ENCODE peak calls at places on chromosomes 6 and 20, in eight cellular contexts. One of them, this sample, is unnamed.
A peak's percentile ranks its signal among the peaks of the same experiment; 100 is the strongest.

GRCh38 chr6:11607381-11607780 is 69.8 kb downstream of the TMEM170B start:
- DNase-seq in adrenal gland: no peak
- DNase-seq in sigmoid colon: no peak
- DNase-seq in testis: no peak
- DNase-seq in endothelial cell of umbilical vein: peak; percentile 87
- DNase-seq in heart left ventricle: no peak
- DNase-seq in right lobe of liver: no peak
- DNase-seq in HCT116: no peak
- DNase-seq in this sample: no peak

GRCh38 chr6:70221715-70222236 is 81.1 kb downstream of the COL9A1 start:
- DNase-seq in adrenal gland: no peak
- DNase-seq in sigmoid colon: no peak
- DNase-seq in testis: no peak
- DNase-seq in endothelial cell of umbilical vein: no peak
- DNase-seq in heart left ventricle: no peak
- DNase-seq in right lobe of liver: no peak
- DNase-seq in HCT116: no peak
- DNase-seq in this sample: no peak

GRCh38 chr20:58389324-58389967 is 417 bp downstream of the VAPB start:
- DNase-seq in adrenal gland: no peak
- DNase-seq in sigmoid colon: peak; percentile 72
- DNase-seq in testis: peak; percentile 42
- DNase-seq in endothelial cell of umbilical vein: peak; percentile 39
- DNase-seq in heart left ventricle: no peak
- DNase-seq in right lobe of liver: peak; percentile 50
- DNase-seq in HCT116: no peak
- DNase-seq in this sample: no peak

GRCh38 chr6:3617681-3618299 is 133.7 kb downstream of the PXDC1 start:
- DNase-seq in adrenal gland: no peak
- DNase-seq in sigmoid colon: no peak
- DNase-seq in testis: no peak
- DNase-seq in endothelial cell of umbilical vein: no peak
- DNase-seq in heart left ventricle: no peak
- DNase-seq in right lobe of liver: no peak
- DNase-seq in HCT116: no peak
- DNase-seq in this sample: no peak

GRCh38 chr6:78517399-78517798 is 350.0 kb upstream of the IRAK1BP1 start:
- DNase-seq in adrenal gland: no peak
- DNase-seq in sigmoid colon: no peak
- DNase-seq in testis: no peak
- DNase-seq in endothelial cell of umbilical vein: no peak
- DNase-seq in heart left ventricle: no peak
- DNase-seq in right lobe of liver: no peak
- DNase-seq in HCT116: no peak
- DNase-seq in this sample: no peak

GRCh38 chr20:36493801-36494114 is 47.6 kb upstream of the MYL9 start:
- DNase-seq in adrenal gland: peak; percentile 71
- DNase-seq in sigmoid colon: peak; percentile 94
- DNase-seq in testis: peak; percentile 85
- DNase-seq in endothelial cell of umbilical vein: no peak
- DNase-seq in heart left ventricle: peak; percentile 82
- DNase-seq in right lobe of liver: peak; percentile 52
- DNase-seq in HCT116: no peak
- DNase-seq in this sample: peak; percentile 71

GRCh38 chr6:25006565-25007001 is 70.8 kb upstream of the RIPOR2 start:
- DNase-seq in adrenal gland: peak; percentile 27
- DNase-seq in sigmoid colon: peak; percentile 73
- DNase-seq in testis: no peak
- DNase-seq in endothelial cell of umbilical vein: peak; percentile 68
- DNase-seq in heart left ventricle: no peak
- DNase-seq in right lobe of liver: peak; percentile 63
- DNase-seq in HCT116: peak; percentile 7
- DNase-seq in this sample: peak; percentile 51

GRCh38 chr6:37783025-37783825 is 36.3 kb upstream of the ZFAND3 start:
- DNase-seq in adrenal gland: no peak
- DNase-seq in sigmoid colon: peak; percentile 68
- DNase-seq in testis: peak; percentile 35
- DNase-seq in endothelial cell of umbilical vein: no peak
- DNase-seq in heart left ventricle: no peak
- DNase-seq in right lobe of liver: no peak
- DNase-seq in HCT116: no peak
- DNase-seq in this sample: peak; percentile 45

GRCh38 chr6:137870744-137871247 is 3.7 kb downstream of the TNFAIP3 start:
- DNase-seq in adrenal gland: no peak
- DNase-seq in sigmoid colon: no peak
- DNase-seq in testis: no peak
- DNase-seq in endothelial cell of umbilical vein: no peak
- DNase-seq in heart left ventricle: no peak
- DNase-seq in right lobe of liver: no peak
- DNase-seq in HCT116: no peak
- DNase-seq in this sample: no peak

GRCh38 chr6:142265476-142265875 is 36.3 kb upstream of the ADGRG6 start:
- DNase-seq in adrenal gland: no peak
- DNase-seq in sigmoid colon: no peak
- DNase-seq in testis: no peak
- DNase-seq in endothelial cell of umbilical vein: no peak
- DNase-seq in heart left ventricle: no peak
- DNase-seq in right lobe of liver: no peak
- DNase-seq in HCT116: no peak
- DNase-seq in this sample: no peak

GRCh38 chr6:157246048-157246630 is 77.2 kb downstream of the TMEM242 start:
- DNase-seq in adrenal gland: no peak
- DNase-seq in sigmoid colon: peak; percentile 81
- DNase-seq in testis: peak; percentile 42
- DNase-seq in endothelial cell of umbilical vein: no peak
- DNase-seq in heart left ventricle: peak; percentile 36
- DNase-seq in right lobe of liver: no peak
- DNase-seq in HCT116: no peak
- DNase-seq in this sample: peak; percentile 81

GRCh38 chr6:170287371-170287876 is 3.5 kb downstream of the DLL1 start:
- DNase-seq in adrenal gland: no peak
- DNase-seq in sigmoid colon: peak; percentile 63
- DNase-seq in testis: peak; percentile 27
- DNase-seq in endothelial cell of umbilical vein: no peak
- DNase-seq in heart left ventricle: no peak
- DNase-seq in right lobe of liver: no peak
- DNase-seq in HCT116: no peak
- DNase-seq in this sample: no peak

GRCh38 chr6:41931792-41932191 is 9.8 kb downstream of the CCND3 start:
- DNase-seq in adrenal gland: no peak
- DNase-seq in sigmoid colon: no peak
- DNase-seq in testis: no peak
- DNase-seq in endothelial cell of umbilical vein: no peak
- DNase-seq in heart left ventricle: no peak
- DNase-seq in right lobe of liver: no peak
- DNase-seq in HCT116: no peak
- DNase-seq in this sample: no peak
- TF ChIP-seq POLR2A in adrenal gland: no peak
- TF ChIP-seq POLR2A in sigmoid colon: no peak
- TF ChIP-seq POLR2A in testis: no peak
- TF ChIP-seq POLR2A in endothelial cell of umbilical vein: no peak
- TF ChIP-seq POLR2A in heart left ventricle: no peak
- TF ChIP-seq POLR2A in right lobe of liver: no peak
- TF ChIP-seq POLR2A in HCT116: no peak
- TF ChIP-seq POLR2A in this sample: no peak

DNA sequence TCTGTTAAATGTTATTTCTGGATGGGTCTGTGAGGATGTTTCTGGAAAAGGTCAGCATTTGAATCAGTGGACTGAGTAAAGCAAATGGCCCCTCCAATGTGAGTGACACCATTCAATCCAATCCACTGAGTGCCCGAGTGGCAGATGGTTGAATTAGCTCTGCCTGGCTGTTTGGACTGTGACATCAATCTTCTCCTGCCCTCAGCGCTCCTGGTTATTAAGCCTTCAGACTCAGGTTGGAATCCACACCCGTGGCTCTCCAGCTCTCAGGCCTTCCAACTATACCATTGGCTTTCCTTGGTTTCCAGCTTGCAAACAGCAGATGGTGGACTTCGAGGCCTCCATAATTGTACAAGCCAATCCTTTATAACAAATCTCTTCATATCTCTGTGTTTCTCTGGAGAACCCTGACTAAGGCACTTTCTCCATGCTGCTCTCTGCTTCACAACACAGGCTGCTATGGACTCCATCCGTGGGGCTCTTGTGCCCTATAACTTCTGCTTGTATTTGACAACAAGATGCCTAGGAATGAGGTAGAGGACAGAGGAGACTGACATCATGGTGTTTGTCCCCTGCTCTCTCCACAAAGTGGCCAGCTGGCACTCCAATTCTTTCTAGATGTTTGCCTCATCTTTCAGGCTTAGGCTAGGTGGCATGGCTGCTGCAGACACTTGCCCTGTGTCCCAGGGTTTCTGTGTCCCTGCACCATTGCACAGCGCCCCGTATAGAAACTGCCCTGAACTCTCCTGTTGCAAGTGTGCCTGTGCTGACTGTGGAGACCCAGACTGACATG is 4.8 kb upstream of the CSTL1 start:
- DNase-seq in adrenal gland: no peak
- DNase-seq in sigmoid colon: no peak
- DNase-seq in testis: no peak
- DNase-seq in endothelial cell of umbilical vein: no peak
- DNase-seq in heart left ventricle: no peak
- DNase-seq in right lobe of liver: no peak
- DNase-seq in HCT116: no peak
- DNase-seq in this sample: no peak
- H3K27ac ChIP-seq in adrenal gland: no peak overlapping the region
- H3K27ac ChIP-seq in sigmoid colon: no peak overlapping the region
- H3K27ac ChIP-seq in testis: no peak overlapping the region
- H3K27ac ChIP-seq in endothelial cell of umbilical vein: no peak overlapping the region
- H3K27ac ChIP-seq in heart left ventricle: no peak overlapping the region
- H3K27ac ChIP-seq in right lobe of liver: no peak overlapping the region
- H3K27ac ChIP-seq in HCT116: no peak overlapping the region
- H3K27ac ChIP-seq in this sample: no peak overlapping the region

GRCh38 chr20:41047279-41047974 is 18.8 kb downstream of the TOP1 start:
- DNase-seq in adrenal gland: no peak
- DNase-seq in sigmoid colon: no peak
- DNase-seq in testis: no peak
- DNase-seq in endothelial cell of umbilical vein: no peak
- DNase-seq in heart left ventricle: no peak
- DNase-seq in right lobe of liver: no peak
- DNase-seq in HCT116: no peak
- DNase-seq in this sample: no peak
- H3K4me1 ChIP-seq in adrenal gland: peaks cover 64% of the 10 kb centered on the region
- H3K4me1 ChIP-seq in sigmoid colon: peaks cover 81% of the 10 kb centered on the region
- H3K4me1 ChIP-seq in testis: peaks cover 60% of the 10 kb centered on the region
- H3K4me1 ChIP-seq in endothelial cell of umbilical vein: peaks cover 26% of the 10 kb centered on the region
- H3K4me1 ChIP-seq in heart left ventricle: peaks cover 41% of the 10 kb centered on the region
- H3K4me1 ChIP-seq in right lobe of liver: no peaks in the 10 kb centered on the region
- H3K4me1 ChIP-seq in HCT116: peaks cover 78% of the 10 kb centered on the region
- H3K4me1 ChIP-seq in this sample: peaks cover 20% of the 10 kb centered on the region

DNA sequence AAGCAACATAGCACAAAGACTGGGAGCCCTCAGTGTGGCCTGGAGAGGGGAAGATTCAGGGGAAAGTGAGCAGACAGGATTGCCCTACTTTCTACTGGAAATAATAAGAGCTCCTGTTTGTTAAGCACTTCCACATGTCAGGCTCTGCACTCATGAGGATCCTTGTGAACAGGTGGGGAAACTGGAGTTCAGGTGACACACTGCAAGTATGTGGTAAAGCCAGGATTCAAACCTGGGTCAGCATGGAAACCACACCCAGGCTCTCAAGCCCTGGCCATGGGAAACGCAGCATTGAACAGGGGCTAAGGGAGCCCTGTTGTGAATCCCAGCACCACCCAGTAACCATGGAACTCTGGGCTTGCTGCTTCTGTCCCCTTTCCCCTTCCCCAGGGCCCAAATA is 42.8 kb upstream of the ID1 start:
- DNase-seq in adrenal gland: no peak
- DNase-seq in sigmoid colon: no peak
- DNase-seq in testis: no peak
- DNase-seq in endothelial cell of umbilical vein: no peak
- DNase-seq in heart left ventricle: no peak
- DNase-seq in right lobe of liver: no peak
- DNase-seq in HCT116: peak; percentile 42
- DNase-seq in this sample: no peak
- TF ChIP-seq POLR2A in adrenal gland: no peak
- TF ChIP-seq POLR2A in sigmoid colon: no peak
- TF ChIP-seq POLR2A in testis: no peak
- TF ChIP-seq POLR2A in endothelial cell of umbilical vein: no peak
- TF ChIP-seq POLR2A in heart left ventricle: no peak
- TF ChIP-seq POLR2A in right lobe of liver: no peak
- TF ChIP-seq POLR2A in HCT116: no peak
- TF ChIP-seq POLR2A in this sample: no peak

GRCh38 chr20:62407221-62407992 is at the start of gene CABLES2:
- DNase-seq in adrenal gland: peak; percentile 94
- DNase-seq in sigmoid colon: peak; percentile 97
- DNase-seq in testis: peak; percentile 96
- DNase-seq in endothelial cell of umbilical vein: peak; percentile 89
- DNase-seq in heart left ventricle: peak; percentile 97
- DNase-seq in right lobe of liver: peak; percentile 93
- DNase-seq in HCT116: peak; percentile 83
- DNase-seq in this sample: peak; percentile 91
- H3K27ac ChIP-seq in adrenal gland: peak within 1 kb of the TSS; percentile 75
- H3K27ac ChIP-seq in sigmoid colon: peak within 1 kb of the TSS; percentile 70
- H3K27ac ChIP-seq in testis: no peak within 1 kb of the TSS
- H3K27ac ChIP-seq in endothelial cell of umbilical vein: no peak within 1 kb of the TSS
- H3K27ac ChIP-seq in heart left ventricle: peak within 1 kb of the TSS; percentile 80
- H3K27ac ChIP-seq in right lobe of liver: no peak within 1 kb of the TSS
- H3K27ac ChIP-seq in HCT116: peak within 1 kb of the TSS; percentile 72
- H3K27ac ChIP-seq in this sample: peak within 1 kb of the TSS; percentile 73